ENCODE peak calls at places on chromosomes 3 and 15, in six cellular contexts. N is cardiac muscle cell, K is PC-9, T is endodermal cell, Z is psoas muscle, B is fibroblast of lung. I is an unnamed sample. For H3K4me1, the result is how much of the 10 kb centered on the place peaks cover.

GRCh38 chr15:48641416-48641815 is 4.1 kb downstream of the FBN1 start:
- DNase-seq in K (no peak), N (peak), Z (no peak), T (no peak), B (peak), I (no peak)

GRCh38 chr3:36295206-36295760 is 85.0 kb upstream of the STAC start:
- DNase-seq in B (no peak), Z (no peak), N (no peak), K (no peak), T (no peak), I (no peak)

GRCh38 chr15:42921049-42921731 is 612 bp upstream of the TTBK2 start:
- DNase-seq in T (no peak), B (no peak), K (no peak), Z (peak), N (peak), I (peak)

GRCh38 chr3:122794483-122794778 is 438 bp upstream of the SLC49A4 start:
- DNase-seq in K (no peak), Z (no peak), N (no peak), B (peak), T (no peak), I (no peak)

GRCh38 chr15:66850078-66850991 is 148.3 kb downstream of the SMAD6 start:
- DNase-seq in K (no peak), B (no peak), N (peak), T (peak), Z (no peak), I (no peak)

GRCh38 chr3:119559441-119559963 is at the start of gene CD80:
- DNase-seq in N (peak), T (peak), Z (peak), K (peak), B (peak), I (peak)

GRCh38 chr3:194871864-194872668 is 186.4 kb downstream of the FAM43A start:
- DNase-seq in N (no peak), K (no peak), Z (no peak), T (peak), B (peak), I (no peak)

GRCh38 chr15:40334941-40335795 is 5.6 kb downstream of the CCDC9B start:
- DNase-seq in B (no peak), T (no peak), Z (no peak), K (peak), N (no peak), I (no peak)

GRCh38 chr15:60773893-60774292 is 295.0 kb upstream of the ICE2 start:
- DNase-seq in T (no peak), Z (no peak), K (no peak), B (peak), N (peak), I (no peak)

DNA sequence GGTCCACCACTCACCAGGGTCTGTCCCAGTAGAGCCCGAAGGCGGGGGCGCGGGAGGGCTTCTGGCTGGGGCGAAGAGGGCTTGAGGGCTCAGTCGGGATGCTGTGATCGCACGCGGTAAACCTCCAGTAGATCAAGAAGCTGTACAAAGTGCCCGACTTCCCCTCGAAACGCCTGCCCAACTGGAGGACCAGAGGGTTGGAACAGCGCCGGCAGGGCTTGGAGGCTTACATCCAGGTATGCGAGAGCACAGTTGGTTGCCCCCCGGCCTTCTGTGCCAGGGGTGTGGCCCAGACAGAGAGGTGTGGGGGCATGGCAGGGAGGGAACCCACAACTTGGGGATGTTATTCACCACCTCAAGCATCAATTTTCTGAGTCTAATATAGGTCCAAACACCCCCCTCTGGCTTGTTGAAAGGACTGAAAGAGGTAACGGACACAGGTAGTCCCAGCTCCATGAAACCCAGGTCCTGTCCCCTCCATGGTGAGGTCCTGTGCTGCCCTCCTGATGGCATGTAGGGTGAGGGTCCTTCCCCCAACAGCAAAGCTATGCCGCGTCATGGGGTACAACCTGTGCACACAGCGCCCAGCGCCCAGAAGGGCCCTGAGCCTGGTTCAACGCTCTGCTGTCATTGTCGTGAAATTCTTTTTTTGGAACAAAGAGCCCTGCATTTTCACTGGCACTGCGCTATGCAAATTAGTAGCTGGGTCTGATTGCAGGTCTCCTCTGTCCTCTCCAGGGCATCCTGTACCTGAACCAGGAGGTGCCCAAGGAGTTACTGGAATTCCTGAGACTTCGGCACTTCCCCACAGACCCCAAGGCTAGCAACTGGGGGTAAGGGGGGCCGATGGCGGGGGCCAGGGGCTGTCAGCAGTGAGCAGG is 1.2 kb downstream of the SNX22 start:
- DNase-seq in N (no peak), T (peak), B (no peak), Z (no peak), K (no peak), I (peak)
- H3K27ac ChIP-seq in N (no peak), T (no peak), B (no peak), Z (no peak), K (no peak), I (peak)

GRCh38 chr15:71657141-71657540 is 153.2 kb upstream of the NR2E3 start:
- DNase-seq in Z (no peak), N (no peak), T (no peak), B (no peak), K (no peak), I (no peak)

GRCh38 chr15:71660501-71660900 is 149.9 kb upstream of the NR2E3 start:
- DNase-seq in Z (no peak), K (no peak), T (no peak), B (no peak), N (no peak), I (no peak)

GRCh38 chr15:71659730-71660067 is 150.7 kb upstream of the NR2E3 start:
- DNase-seq in N (no peak), T (no peak), K (no peak), Z (no peak), B (no peak), I (no peak)

GRCh38 chr15:71658036-71658435 is 152.3 kb upstream of the NR2E3 start:
- DNase-seq in N (no peak), B (no peak), Z (no peak), T (no peak), K (no peak), I (no peak)

GRCh38 chr15:71658827-71659729 is 151.3 kb upstream of the NR2E3 start:
- DNase-seq in B (no peak), T (no peak), N (no peak), Z (no peak), K (no peak), I (no peak)
- H3K4me1 ChIP-seq in B (under half), T (under half), N (under half), Z (under half), K (under half), I (under half)

GRCh38 chr3:104715972-104716371 is 650.7 kb upstream of the ALCAM start:
- DNase-seq in Z (no peak), N (no peak), K (no peak), B (no peak), T (no peak), I (no peak)

GRCh38 chr3:104723000-104723399 is 643.7 kb upstream of the ALCAM start:
- DNase-seq in K (no peak), Z (no peak), B (no peak), T (no peak), N (no peak), I (no peak)

DNA sequence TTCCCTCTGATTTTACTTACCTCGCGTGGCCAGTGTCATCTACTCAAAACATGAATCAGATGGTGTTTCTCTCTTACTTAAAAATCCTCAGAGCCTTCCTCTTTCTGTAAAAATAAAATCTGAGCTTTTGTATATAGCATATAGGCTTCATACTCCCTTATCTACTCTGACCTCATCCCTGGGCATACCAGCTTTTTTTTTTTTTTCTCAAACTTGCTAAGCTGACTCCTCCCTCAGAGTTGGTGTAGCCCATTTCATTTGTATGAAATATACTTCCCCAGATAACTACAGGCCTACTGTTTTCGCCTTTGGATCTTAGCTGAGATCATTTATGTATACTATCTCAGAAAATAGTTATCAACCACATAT is 648.9 kb upstream of the ALCAM start:
- DNase-seq in Z (no peak), N (peak), K (no peak), T (no peak), B (peak), I (no peak)
- H3K27ac ChIP-seq in Z (no peak), N (no peak), K (no peak), T (no peak), B (no peak), I (peak)

GRCh38 chr3:185721970-185722369 is 102.9 kb downstream of the IGF2BP2 start:
- DNase-seq in T (no peak), Z (no peak), K (no peak), B (no peak), N (no peak), I (no peak)
- H3K4me1 ChIP-seq in T (under half), Z (under half), K (under half), B (under half), N (under half), I (under half)

GRCh38 chr3:173255555-173255954 is 114.5 kb upstream of the SPATA16 start:
- DNase-seq in B (peak), T (no peak), K (no peak), N (no peak), Z (no peak), I (no peak)
- H3K27ac ChIP-seq in B (no peak), T (no peak), K (no peak), N (no peak), Z (no peak), I (no peak)

DNA sequence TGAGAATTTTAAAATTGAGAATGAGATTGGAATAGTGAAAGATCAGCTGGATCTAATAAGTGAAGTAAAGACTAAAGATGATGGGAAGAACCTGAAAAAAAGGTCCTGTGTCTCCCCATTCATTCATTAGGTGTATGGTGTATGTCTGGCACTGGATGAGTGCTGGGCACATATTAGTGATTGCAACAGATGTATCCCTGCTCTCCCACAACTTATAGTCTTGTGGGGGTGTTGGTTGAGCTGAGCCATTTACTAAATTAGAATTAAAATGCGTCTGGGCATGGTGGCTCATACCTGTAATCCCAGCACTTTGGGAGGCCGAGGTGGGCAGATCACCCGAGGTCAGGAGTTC is 31.2 kb downstream of the DAG1 start:
- DNase-seq in T (no peak), K (no peak), Z (no peak), B (no peak), N (no peak), I (no peak)
- H3K4me1 ChIP-seq in T (under half), K (under half), Z (half or more), B (under half), N (under half), I (under half)

GRCh38 chr15:68349173-68349572 is 71.6 kb downstream of the FEM1B start:
- DNase-seq in T (no peak), Z (no peak), N (peak), K (no peak), B (peak), I (no peak)

GRCh38 chr15:68348601-68349000 is 71.1 kb downstream of the FEM1B start:
- DNase-seq in B (no peak), K (no peak), N (no peak), Z (no peak), T (no peak), I (no peak)

GRCh38 chr15:68348064-68348463 is 70.5 kb downstream of the FEM1B start:
- DNase-seq in K (no peak), T (no peak), B (peak), N (no peak), Z (no peak), I (no peak)

GRCh38 chr15:68346986-68347385 is 69.4 kb downstream of the FEM1B start:
- DNase-seq in T (no peak), Z (no peak), K (no peak), N (no peak), B (no peak), I (no peak)

GRCh38 chr15:68347392-68347791 is 69.8 kb downstream of the FEM1B start:
- DNase-seq in K (no peak), N (no peak), Z (no peak), B (peak), T (no peak), I (no peak)
- H3K27ac ChIP-seq in K (no peak), N (no peak), Z (no peak), B (no peak), T (no peak), I (no peak)

I was measured in Peyer's patch.